ENCODE peak calls at places on chromosomes 2 and 18, in four cellular contexts. Y is mucosa of descending colon, V is transverse colon, C is lung. A is an unnamed sample.

GRCh38 chr2:45778720-45779171 is 127.3 kb downstream of the PRKCE start:
- DNase-seq in Y (peak; percentile 88), V (peak; percentile 71), C (peak; percentile 76), A (no peak)

GRCh38 chr2:109129356-109129920 is 433 bp downstream of the SH3RF3 start:
- DNase-seq in Y (no peak), V (no peak), C (no peak), A (no peak)

GRCh38 chr2:144237845-144238637 is 281.9 kb downstream of the ZEB2 start:
- DNase-seq in Y (no peak), V (no peak), C (no peak), A (no peak)

GRCh38 chr2:75801234-75801982 is 90.7 kb upstream of the GCFC2 start:
- DNase-seq in Y (no peak), V (no peak), C (no peak), A (no peak)

GRCh38 chr2:8296340-8296739 is 385.5 kb upstream of the ID2 start:
- DNase-seq in Y (no peak), V (no peak), C (no peak), A (no peak)

GRCh38 chr2:106126705-106127281 is 67.3 kb downstream of the UXS1 start:
- DNase-seq in Y (no peak), V (no peak), C (no peak), A (no peak)

GRCh38 chr18:30623401-30624065 is 419.0 kb downstream of the DSC3 start:
- DNase-seq in Y (no peak), V (no peak), C (no peak), A (no peak)

GRCh38 chr2:121944072-121944829 is 188.8 kb downstream of the TSN start:
- DNase-seq in Y (no peak), V (no peak), C (no peak), A (no peak)

GRCh38 chr2:179861777-179862117 is 335 bp upstream of the ZNF385B start:
- DNase-seq in Y (no peak), V (no peak), C (no peak), A (no peak)

GRCh38 chr2:102707796-102708713 is 53.8 kb upstream of the TMEM182 start:
- DNase-seq in Y (no peak), V (no peak), C (no peak), A (no peak)

GRCh38 chr2:26384183-26384582 is 17.5 kb upstream of the DRC1 start:
- DNase-seq in Y (no peak), V (no peak), C (no peak), A (no peak)

GRCh38 chr2:99403084-99403483 is 65.9 kb downstream of the EIF5B start:
- DNase-seq in Y (no peak), V (no peak), C (no peak), A (no peak)

GRCh38 chr2:160407393-160408204 is 86.0 kb downstream of the RBMS1 start:
- DNase-seq in Y (peak; percentile 34), V (peak; percentile 46), C (peak; percentile 54), A (peak; percentile 87)

GRCh38 chr2:179355881-179356280 is 91.2 kb upstream of the SESTD1 start:
- DNase-seq in Y (no peak), V (no peak), C (no peak), A (no peak)

GRCh38 chr2:2328847-2329246 is 2.2 kb downstream of the MYT1L start:
- DNase-seq in Y (no peak), V (no peak), C (no peak), A (no peak)

GRCh38 chr18:56402872-56403516 is 235.4 kb downstream of the TXNL1 start:
- DNase-seq in Y (no peak), V (no peak), C (no peak), A (no peak)

GRCh38 chr18:61464551-61465102 is 131.4 kb downstream of the CDH20 start:
- DNase-seq in Y (no peak), V (no peak), C (no peak), A (no peak)

GRCh38 chr2:197803033-197803444 is 1.4 kb upstream of the PLCL1 start:
- DNase-seq in Y (peak; percentile 67), V (no peak), C (no peak), A (no peak)

GRCh38 chr2:19299522-19299921 is 58.9 kb downstream of the OSR1 start:
- DNase-seq in Y (no peak), V (no peak), C (no peak), A (no peak)

GRCh38 chr2:9099341-9099751 is 95.9 kb upstream of the MBOAT2 start:
- DNase-seq in Y (no peak), V (no peak), C (no peak), A (no peak)

GRCh38 chr2:133780099-133780996 is 212.1 kb upstream of the NCKAP5 start:
- DNase-seq in Y (peak; percentile 85), V (peak; percentile 48), C (peak; percentile 49), A (no peak)

GRCh38 chr2:230866704-230867561 is 2.2 kb downstream of the ITM2C start:
- DNase-seq in Y (peak; percentile 74), V (peak; percentile 84), C (no peak), A (peak; percentile 87)

GRCh38 chr2:59223737-59224136 is 982.6 kb upstream of the FANCL start:
- DNase-seq in Y (no peak), V (no peak), C (no peak), A (no peak)

GRCh38 chr18:46480187-46480586 is 176.8 kb downstream of the LOXHD1 start:
- DNase-seq in Y (no peak), V (no peak), C (no peak), A (no peak)

GRCh38 chr2:27191107-27191829 is 20.6 kb upstream of the ATRAID start:
- DNase-seq in Y (peak; percentile 70), V (peak; percentile 53), C (peak; percentile 59), A (no peak)

GRCh38 chr2:218964041-218964771 is 4.7 kb downstream of the CDK5R2 start:
- DNase-seq in Y (no peak), V (no peak), C (no peak), A (no peak)

GRCh38 chr2:142124706-142125105 is 6.1 kb downstream of the LRP1B start:
- DNase-seq in Y (no peak), V (no peak), C (no peak), A (no peak)

GRCh38 chr2:74530239-74531161 is 767 bp downstream of the HTRA2 start:
- DNase-seq in Y (peak; percentile 62), V (peak; percentile 62), C (peak; percentile 52), A (no peak)

GRCh38 chr2:74533464-74533863 is 3.7 kb downstream of the HTRA2 start:
- DNase-seq in Y (no peak), V (no peak), C (no peak), A (no peak)

GRCh38 chr2:74534411-74534810 is 4.7 kb downstream of the HTRA2 start:
- DNase-seq in Y (no peak), V (no peak), C (no peak), A (no peak)

GRCh38 chr2:74531666-74532065 is 1.9 kb downstream of the HTRA2 start:
- DNase-seq in Y (no peak), V (no peak), C (no peak), A (no peak)

DNA sequence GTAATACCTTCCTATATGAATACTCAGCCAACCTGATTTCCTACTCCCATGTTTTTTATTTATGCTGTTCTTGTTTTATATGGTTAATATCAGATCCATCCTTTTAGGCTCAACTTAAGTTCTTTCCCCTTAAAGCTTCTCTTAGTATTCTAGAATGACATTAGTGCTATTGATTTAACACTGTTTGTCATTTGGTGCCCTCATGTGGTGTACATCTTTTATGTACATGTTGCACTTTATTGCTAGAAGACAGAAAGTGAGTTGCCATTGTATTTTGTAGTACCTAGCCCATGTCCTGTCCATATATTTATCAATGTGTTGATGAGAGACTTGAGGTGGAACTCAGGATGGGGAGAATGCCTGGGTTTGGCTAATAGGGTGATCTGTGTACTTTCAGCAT is 2.5 kb downstream of the HTRA2 start:
- DNase-seq in Y (no peak), V (no peak), C (no peak), A (no peak)
- TF ChIP-seq CTCF in Y (no peak), V (peak; percentile 35), C (peak; percentile 6), A (peak; percentile 49)

GRCh38 chr2:15189236-15189635 is 371.9 kb downstream of the NBAS start:
- DNase-seq in Y (no peak), V (no peak), C (no peak), A (no peak)
- TF ChIP-seq CTCF in Y (no peak), V (no peak), C (no peak), A (no peak)

GRCh38 chr2:760001-760400 is 82.8 kb upstream of the TMEM18 start:
- DNase-seq in Y (no peak), V (no peak), C (no peak), A (no peak)

GRCh38 chr2:761384-761783 is 84.2 kb upstream of the TMEM18 start:
- DNase-seq in Y (no peak), V (no peak), C (no peak), A (no peak)

GRCh38 chr2:753123-753522 is 75.9 kb upstream of the TMEM18 start:
- DNase-seq in Y (no peak), V (no peak), C (no peak), A (no peak)

GRCh38 chr2:762646-763045 is 85.4 kb upstream of the TMEM18 start:
- DNase-seq in Y (no peak), V (no peak), C (no peak), A (no peak)

DNA sequence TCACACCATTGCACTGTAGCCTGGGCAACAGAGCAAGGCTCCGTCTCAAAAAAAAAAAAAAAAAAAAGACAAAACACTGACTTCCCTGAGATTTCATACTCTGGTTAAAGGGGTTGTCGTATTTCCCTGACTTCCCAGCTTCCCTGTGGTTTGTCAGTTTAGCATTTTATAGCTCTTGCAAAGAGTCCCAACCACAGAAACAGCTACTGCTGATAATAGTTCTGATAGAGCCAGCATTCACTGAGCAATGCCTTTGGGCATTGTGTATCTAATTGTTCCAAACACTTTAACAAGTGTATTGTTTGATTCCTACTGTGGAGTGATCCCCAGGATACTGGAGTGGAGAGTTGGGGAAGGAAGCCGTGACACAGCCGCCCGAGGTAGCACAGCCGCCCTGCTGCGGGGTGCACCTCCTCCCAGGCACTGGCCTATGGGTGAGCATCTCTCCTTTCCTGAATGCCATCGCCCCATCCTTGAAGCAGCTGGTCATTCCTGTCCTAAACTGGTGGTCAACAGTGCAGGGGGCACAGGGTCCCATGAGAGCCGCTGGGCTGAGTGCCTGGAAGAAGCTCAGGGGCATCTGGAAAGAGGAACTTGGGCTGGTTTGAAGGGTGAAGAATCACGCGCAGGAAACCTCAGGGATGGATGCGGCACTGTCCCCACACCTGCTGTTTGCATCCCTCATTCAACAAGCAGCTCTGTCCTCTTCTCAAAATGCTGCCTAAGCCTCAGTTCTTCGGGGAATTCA is 81.0 kb upstream of the TMEM18 start:
- DNase-seq in Y (no peak), V (no peak), C (no peak), A (peak; percentile 78)
- TF ChIP-seq CTCF in Y (no peak), V (no peak), C (no peak), A (no peak)

GRCh38 chr2:42360890-42361727 is at the start of gene COX7A2L:
- DNase-seq in Y (peak; percentile 97), V (peak; percentile 98), C (peak; percentile 97), A (peak; percentile 99)
- TF ChIP-seq CTCF in Y (no peak), V (peak; percentile 38), C (peak; percentile 22), A (peak; percentile 59)

DNA sequence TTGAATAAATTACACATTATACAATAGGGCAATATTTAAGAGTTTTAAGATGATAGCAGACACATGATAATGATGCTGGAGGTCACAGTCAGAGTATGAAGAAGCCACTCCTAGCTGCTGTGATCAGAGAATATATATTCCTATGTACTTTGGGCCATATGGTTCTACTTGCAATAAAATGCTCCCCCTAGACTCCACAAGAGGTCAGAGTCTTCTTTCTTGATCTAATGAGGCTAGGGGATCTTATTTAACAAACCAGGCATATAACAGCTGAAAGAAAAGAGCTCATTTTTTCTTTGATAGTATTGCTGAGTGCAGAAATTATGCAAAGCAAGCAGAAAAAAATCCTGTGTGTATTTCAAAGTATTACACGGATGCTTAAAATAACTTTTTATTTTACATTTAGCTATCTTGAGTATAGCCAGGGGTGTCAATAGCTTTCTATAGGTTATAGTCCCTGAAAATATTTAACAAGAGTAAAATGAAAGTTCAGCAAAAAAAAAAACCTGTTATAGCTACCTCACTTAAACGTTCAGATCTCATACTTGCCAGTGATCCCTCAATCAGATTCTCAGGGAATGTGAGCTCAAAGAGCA is 748.7 kb upstream of the CHAC2 start:
- DNase-seq in Y (no peak), V (no peak), C (no peak), A (no peak)
- TF ChIP-seq CTCF in Y (no peak), V (no peak), C (no peak), A (peak; percentile 42)

A was measured in osteocyte.